ENCODE peak calls at places on chromosomes 11 and 22, in seven cellular contexts. L is psoas muscle; N is posterior cingulate gyrus; H is CD8-positive, alpha-beta memory T cell; D is activated CD4-positive, alpha-beta T cell treated with anti-CD3 and anti-CD28 coated beads, Interleukin-2, amount 50 U/mL, for 1 hour; Y is stimulated activated CD4-positive, alpha-beta T cell treated with anti-CD3 and anti-CD28 coated beads, Interleukin-2, amount 100 ng/mL, for 48 hours; A is Ammon's horn. G is an unnamed sample.

GRCh38 chr22:27347951-27348350 is 453.6 kb downstream of the MN1 start:
- DNase-seq in L (no peak), N (no peak), H (no peak), D (no peak), Y (no peak), A (no peak), G (no peak)

GRCh38 chr11:134843735-134844134 is 431.7 kb upstream of the B3GAT1 start:
- DNase-seq in L (no peak), N (no peak), H (no peak), D (no peak), Y (no peak), A (no peak), G (no peak)

GRCh38 chr11:61028135-61028729 is 56.8 kb downstream of the CD6 start:
- DNase-seq in L (no peak), N (no peak), H (no peak), D (peak; percentile 65), Y (peak; percentile 60), A (no peak), G (peak; percentile 15)

GRCh38 chr11:123519055-123519796 is 89.2 kb downstream of the GRAMD1B start:
- DNase-seq in L (no peak), N (peak; percentile 79), H (no peak), D (no peak), Y (no peak), A (no peak), G (peak; percentile 66)

GRCh38 chr11:2887526-2888195 is 2.1 kb upstream of the CDKN1C start:
- DNase-seq in L (no peak), N (no peak), H (no peak), D (no peak), Y (no peak), A (no peak), G (no peak)

GRCh38 chr11:117997436-117998200 is 11.4 kb downstream of the IL10RA start:
- DNase-seq in L (no peak), N (no peak), H (no peak), D (no peak), Y (no peak), A (no peak), G (no peak)

GRCh38 chr22:24954114-24954463 is 1.6 kb downstream of the KIAA1671 start:
- DNase-seq in L (no peak), N (no peak), H (no peak), D (no peak), Y (no peak), A (peak; percentile 27), G (no peak)

GRCh38 chr11:62472063-62472884 is 53.4 kb downstream of the SCGB1A1 start:
- DNase-seq in L (no peak), N (no peak), H (no peak), D (no peak), Y (no peak), A (no peak), G (no peak)

GRCh38 chr11:11533751-11534150 is 88.1 kb downstream of the GALNT18 start:
- DNase-seq in L (no peak), N (no peak), H (no peak), D (no peak), Y (no peak), A (no peak), G (no peak)

GRCh38 chr11:18706330-18707243 is 8.0 kb downstream of the TMEM86A start:
- DNase-seq in L (peak; percentile 52), N (peak; percentile 87), H (no peak), D (peak; percentile 53), Y (peak; percentile 24), A (peak; percentile 61), G (peak; percentile 56)

GRCh38 chr11:20451568-20451967 is 64.1 kb downstream of the PRMT3 start:
- DNase-seq in L (no peak), N (no peak), H (no peak), D (no peak), Y (no peak), A (no peak), G (no peak)

GRCh38 chr22:23222875-23223565 is 42.7 kb downstream of the BCR start:
- DNase-seq in L (no peak), N (no peak), H (no peak), D (no peak), Y (no peak), A (no peak), G (no peak)

GRCh38 chr11:129414144-129414876 is 38.7 kb downstream of the BARX2 start:
- DNase-seq in L (no peak), N (no peak), H (no peak), D (no peak), Y (no peak), A (no peak), G (no peak)

GRCh38 chr11:46849631-46850030 is 3.6 kb upstream of the CKAP5 start:
- DNase-seq in L (no peak), N (no peak), H (no peak), D (no peak), Y (no peak), A (no peak), G (no peak)

GRCh38 chr11:127627629-127628462 is 627.3 kb upstream of the KIRREL3 start:
- DNase-seq in L (peak; percentile 17), N (no peak), H (no peak), D (no peak), Y (no peak), A (no peak), G (no peak)